ENCODE peak calls at places on chromosomes 7 and 10, in nine cellular contexts. I is neural progenitor cell, F is left lung, R is lower lobe of right lung, T is body of pancreas, L is mammary epithelial cell, K is dorsolateral prefrontal cortex, O is PC-3, Y is spleen. N is an unnamed sample.

GRCh38 chr10:117174439-117175214 is 22.7 kb upstream of the KCNK18 start:
- DNase-seq in I (peak; percentile 90), F (no peak), R (peak; percentile 79), T (peak; percentile 84), L (peak; percentile 77), K (peak; percentile 84), O (peak; percentile 92), Y (peak; percentile 90), N (peak; percentile 80)

GRCh38 chr7:44062903-44063295 is 2.5 kb downstream of the PGAM2 start:
- DNase-seq in I (no peak), F (peak; percentile 4), R (peak; percentile 6), T (peak; percentile 3), L (no peak), K (peak; percentile 2), O (no peak), Y (no peak), N (no peak)

GRCh38 chr7:35248576-35249536 is 5.0 kb downstream of the TBX20 start:
- DNase-seq in I (no peak), F (peak; percentile 62), R (no peak), T (no peak), L (no peak), K (no peak), O (peak; percentile 55), Y (no peak), N (no peak)

GRCh38 chr7:5421626-5422323 is 1.9 kb downstream of the TNRC18 start:
- DNase-seq in I (peak; percentile 67), F (peak; percentile 90), R (peak; percentile 74), T (peak; percentile 63), L (peak; percentile 49), K (no peak), O (peak; percentile 69), Y (peak; percentile 84), N (peak; percentile 78)

GRCh38 chr10:501596-501995 is 187.9 kb downstream of the DIP2C start:
- DNase-seq in I (no peak), F (peak; percentile 24), R (no peak), T (peak; percentile 49), L (peak; percentile 70), K (no peak), O (peak; percentile 60), Y (peak; percentile 21), N (peak; percentile 51)

GRCh38 chr10:60810437-60811182 is 32.3 kb downstream of the CDK1 start:
- DNase-seq in I (no peak), F (no peak), R (no peak), T (no peak), L (peak; percentile 32), K (no peak), O (peak; percentile 65), Y (no peak), N (no peak)

GRCh38 chr10:46222364-46222935 is 64.3 kb upstream of the ANTXRL start:
- DNase-seq in I (no peak), F (no peak), R (no peak), T (no peak), L (no peak), K (no peak), O (no peak), Y (no peak), N (no peak)

GRCh38 chr10:29734980-29735627 is 100.3 kb upstream of the SVIL start:
- DNase-seq in I (peak; percentile 75), F (peak; percentile 96), R (peak; percentile 89), T (peak; percentile 63), L (peak; percentile 52), K (peak; percentile 42), O (peak; percentile 30), Y (peak; percentile 94), N (peak; percentile 91)

GRCh38 chr10:131722525-131723264 is 178.1 kb upstream of the PPP2R2D start:
- DNase-seq in I (no peak), F (no peak), R (no peak), T (no peak), L (no peak), K (no peak), O (no peak), Y (peak; percentile 51), N (peak; percentile 17)

GRCh38 chr10:126551197-126551596 is 119.3 kb downstream of the C10orf90 start:
- DNase-seq in I (no peak), F (no peak), R (no peak), T (no peak), L (no peak), K (no peak), O (no peak), Y (no peak), N (no peak)

GRCh38 chr10:119786117-119786769 is 60.4 kb downstream of the INPP5F start:
- DNase-seq in I (peak; percentile 76), F (no peak), R (no peak), T (no peak), L (no peak), K (no peak), O (peak; percentile 32), Y (no peak), N (no peak)

GRCh38 chr10:6973904-6974303 is 393.8 kb upstream of the PRKCQ start:
- DNase-seq in I (no peak), F (no peak), R (no peak), T (no peak), L (no peak), K (no peak), O (no peak), Y (peak; percentile 72), N (no peak)

GRCh38 chr10:124264711-124265390 is 153.9 kb downstream of the OAT start:
- DNase-seq in I (no peak), F (peak; percentile 43), R (peak; percentile 23), T (no peak), L (no peak), K (no peak), O (no peak), Y (peak; percentile 52), N (peak; percentile 51)

GRCh38 chr10:130398090-130398994 is 262.2 kb downstream of the GLRX3 start:
- DNase-seq in I (no peak), F (no peak), R (peak; percentile 6), T (no peak), L (no peak), K (no peak), O (no peak), Y (peak; percentile 35), N (no peak)

GRCh38 chr7:68420342-68420750 is 1177.9 kb upstream of the AUTS2 start:
- DNase-seq in I (no peak), F (no peak), R (no peak), T (no peak), L (no peak), K (peak; percentile 64), O (no peak), Y (no peak), N (no peak)

GRCh38 chr7:68429376-68430117 is 1168.7 kb upstream of the AUTS2 start:
- DNase-seq in I (peak; percentile 65), F (no peak), R (no peak), T (no peak), L (no peak), K (no peak), O (no peak), Y (no peak), N (no peak)

GRCh38 chr7:68421712-68422111 is 1176.6 kb upstream of the AUTS2 start:
- DNase-seq in I (no peak), F (no peak), R (no peak), T (no peak), L (no peak), K (no peak), O (no peak), Y (no peak), N (no peak)

GRCh38 chr7:68424643-68425297 is 1173.5 kb upstream of the AUTS2 start:
- DNase-seq in I (no peak), F (no peak), R (no peak), T (no peak), L (no peak), K (no peak), O (no peak), Y (no peak), N (no peak)

DNA sequence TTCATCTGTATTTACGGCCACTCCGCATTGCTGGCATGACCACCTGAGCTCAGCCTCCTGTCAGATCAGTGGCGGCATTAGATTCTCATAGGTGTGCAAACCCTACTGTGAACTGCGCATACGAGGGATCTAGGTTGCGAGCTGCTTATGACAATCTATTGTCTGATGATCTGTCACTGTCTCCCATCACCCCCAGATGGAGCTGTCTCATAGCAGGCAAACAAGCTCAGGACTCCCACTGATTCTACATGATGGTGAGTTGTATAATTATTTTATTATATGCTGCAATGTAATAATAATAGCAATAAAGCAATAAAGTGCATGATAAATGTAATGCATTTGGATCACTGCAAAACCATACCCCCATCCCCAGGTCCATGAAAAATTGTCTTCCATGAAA is 1172.9 kb upstream of the AUTS2 start:
- DNase-seq in I (no peak), F (no peak), R (no peak), T (no peak), L (no peak), K (no peak), O (no peak), Y (no peak), N (no peak)
- H3K4me3 ChIP-seq in I (no peak overlapping the region), F (no peak overlapping the region), R (no peak overlapping the region), T (no peak overlapping the region), L (no peak overlapping the region), K (no peak overlapping the region), O (no peak overlapping the region), Y (no peak overlapping the region), N (no peak overlapping the region)

GRCh38 chr10:79229830-79230562 is 117.3 kb upstream of the PPIF start:
- DNase-seq in I (peak; percentile 82), F (no peak), R (no peak), T (no peak), L (no peak), K (no peak), O (no peak), Y (no peak), N (no peak)
- H3K27ac ChIP-seq in I (peak overlapping the region; percentile 75), F (no peak overlapping the region), R (no peak overlapping the region), T (no peak overlapping the region), L (peak overlapping the region; percentile 83), K (no peak overlapping the region), O (no peak overlapping the region), Y (no peak overlapping the region), N (peak overlapping the region; percentile 30)

GRCh38 chr10:47299989-47300931 is at the start of gene GDF10:
- DNase-seq in I (peak; percentile 68), F (no peak), R (no peak), T (peak; percentile 47), L (no peak), K (peak; percentile 27), O (no peak), Y (no peak), N (no peak)
- H3K4me3 ChIP-seq in I (peak within 1 kb of the TSS; percentile 67), F (peak within 1 kb of the TSS; percentile 31), R (peak within 1 kb of the TSS; percentile 52), T (peak within 1 kb of the TSS; percentile 31), L (no peak within 1 kb of the TSS), K (peak within 1 kb of the TSS; percentile 68), O (no peak within 1 kb of the TSS), Y (no peak within 1 kb of the TSS), N (peak within 1 kb of the TSS; percentile 49)

GRCh38 chr10:88819290-88819689 is 16.8 kb downstream of the LIPM start:
- DNase-seq in I (no peak), F (no peak), R (no peak), T (no peak), L (no peak), K (no peak), O (no peak), Y (no peak), N (no peak)

GRCh38 chr10:88826390-88826789 is 23.9 kb downstream of the LIPM start:
- DNase-seq in I (no peak), F (no peak), R (no peak), T (no peak), L (no peak), K (no peak), O (no peak), Y (no peak), N (no peak)

DNA sequence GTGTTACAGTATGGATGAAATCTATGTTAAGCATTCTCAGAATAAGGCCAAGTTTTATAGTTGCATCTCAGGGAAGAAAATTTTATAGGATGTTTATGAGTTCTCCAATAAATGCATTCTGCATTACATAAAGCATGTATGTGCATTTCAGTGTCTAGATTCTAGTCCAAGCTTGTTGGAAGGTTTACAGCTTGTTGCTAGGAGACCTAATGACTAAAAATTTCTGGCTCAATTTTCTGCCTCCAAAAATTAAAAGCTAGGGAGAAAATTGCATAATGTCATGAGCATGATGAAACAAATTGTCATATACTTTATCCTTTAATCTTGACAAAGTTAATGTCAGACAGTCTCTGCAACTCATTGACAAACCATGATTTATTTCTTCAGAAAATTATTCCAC is 18.5 kb downstream of the LIPM start:
- DNase-seq in I (no peak), F (no peak), R (no peak), T (no peak), L (peak; percentile 82), K (no peak), O (peak; percentile 28), Y (no peak), N (no peak)
- H3K27ac ChIP-seq in I (no peak overlapping the region), F (no peak overlapping the region), R (no peak overlapping the region), T (no peak overlapping the region), L (peak overlapping the region; percentile 75), K (no peak overlapping the region), O (no peak overlapping the region), Y (no peak overlapping the region), N (no peak overlapping the region)

N was measured in upper lobe of right lung.